ENCODE peak calls at places on chromosomes 2 and 18, in four cellular contexts. T, H, N and L are unnamed samples.

GRCh38 chr18:74598350-74599001 is 806 bp downstream of the ZNF407 start:
- DNase-seq in T (peak; percentile 45), H (peak; percentile 73), N (peak; percentile 68), L (no peak)

GRCh38 chr18:23151414-23152099 is 16.3 kb downstream of the CABLES1 start:
- DNase-seq in T (no peak), H (no peak), N (no peak), L (no peak)

GRCh38 chr18:73717570-73717969 is 430.1 kb downstream of the FBXO15 start:
- DNase-seq in T (no peak), H (no peak), N (no peak), L (no peak)

GRCh38 chr18:32730620-32731021 is 42.2 kb downstream of the KLHL14 start:
- DNase-seq in T (no peak), H (peak; percentile 82), N (no peak), L (no peak)

GRCh38 chr2:121008978-121009377 is 273.3 kb downstream of the GLI2 start:
- DNase-seq in T (no peak), H (no peak), N (no peak), L (no peak)

GRCh38 chr2:26782876-26783704 is 2.8 kb upstream of the CENPA start:
- DNase-seq in T (no peak), H (no peak), N (no peak), L (no peak)

GRCh38 chr2:106105151-106105922 is 88.8 kb downstream of the UXS1 start:
- DNase-seq in T (no peak), H (peak; percentile 14), N (no peak), L (no peak)

GRCh38 chr2:23757686-23758433 is 169.1 kb downstream of the ATAD2B start:
- DNase-seq in T (no peak), H (no peak), N (no peak), L (peak; percentile 80)

GRCh38 chr2:33230133-33230618 is 246.3 kb upstream of the RASGRP3 start:
- DNase-seq in T (no peak), H (no peak), N (no peak), L (no peak)

GRCh38 chr2:236165491-236166156 is 2.6 kb downstream of the GBX2 start:
- DNase-seq in T (no peak), H (no peak), N (no peak), L (no peak)

GRCh38 chr2:177586154-177586553 is 193.6 kb downstream of the AGPS start:
- DNase-seq in T (no peak), H (no peak), N (no peak), L (no peak)

GRCh38 chr2:63078852-63079606 is 28.4 kb downstream of the OTX1 start:
- DNase-seq in T (no peak), H (no peak), N (no peak), L (no peak)

GRCh38 chr2:142306126-142306525 is 175.3 kb upstream of the LRP1B start:
- DNase-seq in T (no peak), H (no peak), N (no peak), L (no peak)

GRCh38 chr2:226050822-226051221 is 651.3 kb downstream of the NYAP2 start:
- DNase-seq in T (no peak), H (no peak), N (no peak), L (no peak)

GRCh38 chr2:1591978-1592907 is 152.1 kb downstream of the PXDN start:
- DNase-seq in T (peak; percentile 70), H (peak; percentile 14), N (peak; percentile 58), L (no peak)

GRCh38 chr2:44742054-44742453 is 199.4 kb upstream of the SIX3 start:
- DNase-seq in T (no peak), H (no peak), N (no peak), L (no peak)

GRCh38 chr2:201270293-201271001 is 10.1 kb downstream of the CASP8 start:
- DNase-seq in T (no peak), H (no peak), N (no peak), L (no peak)

GRCh38 chr2:79640001-79640400 is 127.2 kb downstream of the CTNNA2 start:
- DNase-seq in T (no peak), H (no peak), N (no peak), L (no peak)

GRCh38 chr2:218465987-218466633 is 47.2 kb downstream of the VIL1 start:
- DNase-seq in T (no peak), H (no peak), N (no peak), L (peak; percentile 9)

GRCh38 chr2:108823286-108823685 is 36.7 kb downstream of the CCDC138 start:
- DNase-seq in T (no peak), H (no peak), N (no peak), L (no peak)

GRCh38 chr18:28584726-28585125 is 407.8 kb upstream of the CDH2 start:
- DNase-seq in T (no peak), H (no peak), N (no peak), L (no peak)

GRCh38 chr2:47345584-47345913 is 57.4 kb upstream of the MSH2 start:
- DNase-seq in T (no peak), H (peak; percentile 67), N (no peak), L (no peak)

GRCh38 chr2:96637385-96638143 is 548 bp downstream of the KANSL3 start:
- DNase-seq in T (peak; percentile 91), H (peak; percentile 27), N (peak; percentile 91), L (no peak)